ENCODE peak calls at places on chromosome 17, in four cellular contexts. P, U, I and Z are unnamed samples.

GRCh38 chr17:40836020-40836419 is 13.6 kb upstream of the KRT10 start:
- DNase-seq in P (no peak), I (no peak), U (no peak), Z (no peak)

GRCh38 chr17:15311996-15312395 is 29.4 kb downstream of the TEKT3 start:
- DNase-seq in P (no peak), I (peak; percentile 43), U (no peak), Z (no peak)

GRCh38 chr17:1495265-1495664 is 2.8 kb upstream of the MYO1C start:
- DNase-seq in P (no peak), I (no peak), U (no peak), Z (no peak)

GRCh38 chr17:48131216-48131824 is 23.8 kb downstream of the SNX11 start:
- DNase-seq in U (peak; percentile 48), I (peak; percentile 88), P (no peak), Z (no peak)

GRCh38 chr17:14200354-14200753 is 36.3 kb downstream of the CDRT15 start:
- DNase-seq in P (no peak), U (no peak), I (no peak), Z (no peak)

GRCh38 chr17:47840742-47841487 is at the start of gene SCRN2:
- DNase-seq in U (peak; percentile 93), I (peak; percentile 99), P (peak; percentile 95), Z (peak; percentile 98)

GRCh38 chr17:77453613-77454559 is 313.1 kb downstream of the SEC14L1 start:
- DNase-seq in P (no peak), U (no peak), I (peak; percentile 75), Z (peak; percentile 90)

GRCh38 chr17:27339836-27340550 is 46.1 kb downstream of the WSB1 start:
- DNase-seq in U (no peak), I (peak; percentile 82), P (no peak), Z (no peak)

GRCh38 chr17:58666858-58667267 is 25.0 kb downstream of the TEX14 start:
- DNase-seq in I (no peak), P (peak; percentile 86), U (peak; percentile 18), Z (peak; percentile 80)

GRCh38 chr17:75683467-75684041 is 16.4 kb downstream of the SAP30BP start:
- DNase-seq in P (no peak), I (peak; percentile 55), U (no peak), Z (no peak)

GRCh38 chr17:64174686-64175456 is 44.9 kb upstream of the ERN1 start:
- DNase-seq in P (peak; percentile 70), U (no peak), I (no peak), Z (no peak)

GRCh38 chr17:5282639-5283217 is 644 bp downstream of the RABEP1 start:
- DNase-seq in P (peak; percentile 76), I (peak; percentile 65), U (no peak), Z (no peak)

GRCh38 chr17:29835438-29836351 is 94.3 kb downstream of the SSH2 start:
- DNase-seq in U (no peak), P (peak; percentile 79), I (no peak), Z (no peak)

GRCh38 chr17:78879679-78880186 is 23.3 kb downstream of the CEP295NL start:
- DNase-seq in I (no peak), U (no peak), P (peak; percentile 76), Z (peak; percentile 87)

GRCh38 chr17:57534863-57535651 is 210.0 kb downstream of the CCDC182 start:
- DNase-seq in U (no peak), I (peak; percentile 87), P (no peak), Z (no peak)

GRCh38 chr17:65328567-65328966 is 191.4 kb downstream of the RGS9 start:
- DNase-seq in P (no peak), U (no peak), I (no peak), Z (no peak)

GRCh38 chr17:35132816-35133550 is 9.1 kb downstream of the NLE1 start:
- DNase-seq in I (no peak), U (no peak), P (no peak), Z (no peak)

GRCh38 chr17:60049936-60050335 is 28.8 kb downstream of the HEATR6 start:
- DNase-seq in U (no peak), I (no peak), P (no peak), Z (no peak)

GRCh38 chr17:71505200-71505599 is 615.6 kb upstream of the SOX9 start:
- DNase-seq in I (peak; percentile 70), P (no peak), U (no peak), Z (no peak)

GRCh38 chr17:40686192-40686591 is 17.4 kb downstream of the KRT24 start:
- DNase-seq in U (no peak), P (no peak), I (no peak), Z (no peak)

GRCh38 chr17:45246861-45247428 is 14.9 kb downstream of the SPATA32 start:
- DNase-seq in I (peak; percentile 89), P (peak; percentile 71), U (no peak), Z (peak; percentile 88)

GRCh38 chr17:38601539-38602351 is 4.0 kb downstream of the SRCIN1 start:
- DNase-seq in P (no peak), I (peak; percentile 94), U (no peak), Z (no peak)

GRCh38 chr17:49910094-49910857 is 58.7 kb upstream of the DLX4 start:
- DNase-seq in I (peak; percentile 94), P (no peak), U (peak; percentile 10), Z (no peak)

GRCh38 chr17:48679385-48680096 is 42.8 kb downstream of the PRAC1 start:
- DNase-seq in U (no peak), P (no peak), I (no peak), Z (no peak)

GRCh38 chr17:35609831-35610230 is 22.7 kb downstream of the AP2B1 start:
- DNase-seq in I (no peak), P (no peak), U (no peak), Z (no peak)

GRCh38 chr17:47315451-47316266 is 8.1 kb upstream of the EFCAB13 start:
- DNase-seq in I (no peak), U (no peak), P (no peak), Z (no peak)

GRCh38 chr17:42111901-42112551 is 488 bp downstream of the DHX58 start:
- DNase-seq in U (peak; percentile 15), I (no peak), P (peak; percentile 75), Z (peak; percentile 85)

GRCh38 chr17:55265434-55266021 is 768 bp downstream of the HLF start:
- DNase-seq in I (peak; percentile 67), U (no peak), P (peak; percentile 72), Z (peak; percentile 79)